ENCODE peak calls at places on chromosomes 16 and 17, in four cellular contexts. S is tibial artery, L is PC-9, W is cardiac muscle cell. B is an unnamed sample.

GRCh38 chr16:30041841-30042240 is 10.8 kb upstream of the TLCD3B start:
- DNase-seq in S (no peak), L (no peak), W (peak), B (no peak)

GRCh38 chr17:42530952-42531454 is 5.0 kb upstream of the NAGLU start:
- DNase-seq in S (no peak), W (no peak), L (no peak), B (no peak)

GRCh38 chr17:63420868-63421680 is 25.0 kb downstream of the CYB561 start:
- DNase-seq in S (no peak), L (no peak), W (no peak), B (no peak)

GRCh38 chr17:32820440-32820839 is 56.5 kb downstream of the MYO1D start:
- DNase-seq in W (no peak), S (no peak), L (no peak), B (no peak)

GRCh38 chr17:42457107-42457787 is 1.4 kb upstream of the ATP6V0A1 start:
- DNase-seq in W (peak), S (no peak), L (no peak), B (no peak)

GRCh38 chr16:69465083-69465721 is 40.8 kb downstream of the CYB5B start:
- DNase-seq in L (no peak), W (no peak), S (no peak), B (no peak)

GRCh38 chr16:4461250-4462085 is 13.0 kb downstream of the NMRAL1 start:
- DNase-seq in S (no peak), L (no peak), W (no peak), B (no peak)

GRCh38 chr16:55999683-56000082 is 124.5 kb upstream of the CES5A start:
- DNase-seq in L (no peak), W (no peak), S (no peak), B (no peak)

GRCh38 chr17:37440424-37440823 is 33.7 kb downstream of the TADA2A start:
- DNase-seq in S (no peak), L (no peak), W (no peak), B (no peak)

GRCh38 chr17:71188811-71189492 is 931.9 kb upstream of the SOX9 start:
- DNase-seq in W (peak), L (peak), S (no peak), B (peak)

GRCh38 chr17:73072254-73072962 is 20.1 kb downstream of the SLC39A11 start:
- DNase-seq in L (no peak), S (no peak), W (no peak), B (no peak)

GRCh38 chr17:73068322-73069153 is 23.9 kb downstream of the SLC39A11 start:
- DNase-seq in W (peak), S (no peak), L (peak), B (peak)

GRCh38 chr17:73069164-73069774 is 23.2 kb downstream of the SLC39A11 start:
- DNase-seq in L (no peak), W (no peak), S (no peak), B (no peak)

GRCh38 chr17:73071387-73071999 is 21.0 kb downstream of the SLC39A11 start:
- DNase-seq in L (no peak), S (no peak), W (peak), B (no peak)

DNA sequence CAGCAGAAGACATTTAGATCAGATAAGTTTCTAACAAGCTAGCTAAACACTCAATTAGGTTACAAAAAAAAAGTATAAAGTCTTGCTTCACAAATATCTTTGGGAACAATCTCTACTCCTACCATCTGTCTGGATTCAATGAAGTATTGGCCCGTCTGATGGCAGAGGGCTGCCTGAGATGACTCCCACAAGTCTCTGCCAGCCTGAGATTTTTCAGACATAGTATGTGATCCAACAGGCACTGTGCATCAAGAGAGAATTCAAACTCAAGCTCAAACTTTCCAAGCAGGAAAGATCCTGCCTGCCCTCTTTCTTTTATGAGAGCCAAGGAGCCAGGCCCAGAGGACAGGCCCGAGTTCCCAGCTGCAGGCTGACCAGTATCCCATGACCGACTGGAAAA is 22.6 kb downstream of the SLC39A11 start:
- DNase-seq in L (no peak), S (no peak), W (no peak), B (no peak)
- TF ChIP-seq CTCF in L (no peak), S (no peak), W (no peak), B (no peak)

DNA sequence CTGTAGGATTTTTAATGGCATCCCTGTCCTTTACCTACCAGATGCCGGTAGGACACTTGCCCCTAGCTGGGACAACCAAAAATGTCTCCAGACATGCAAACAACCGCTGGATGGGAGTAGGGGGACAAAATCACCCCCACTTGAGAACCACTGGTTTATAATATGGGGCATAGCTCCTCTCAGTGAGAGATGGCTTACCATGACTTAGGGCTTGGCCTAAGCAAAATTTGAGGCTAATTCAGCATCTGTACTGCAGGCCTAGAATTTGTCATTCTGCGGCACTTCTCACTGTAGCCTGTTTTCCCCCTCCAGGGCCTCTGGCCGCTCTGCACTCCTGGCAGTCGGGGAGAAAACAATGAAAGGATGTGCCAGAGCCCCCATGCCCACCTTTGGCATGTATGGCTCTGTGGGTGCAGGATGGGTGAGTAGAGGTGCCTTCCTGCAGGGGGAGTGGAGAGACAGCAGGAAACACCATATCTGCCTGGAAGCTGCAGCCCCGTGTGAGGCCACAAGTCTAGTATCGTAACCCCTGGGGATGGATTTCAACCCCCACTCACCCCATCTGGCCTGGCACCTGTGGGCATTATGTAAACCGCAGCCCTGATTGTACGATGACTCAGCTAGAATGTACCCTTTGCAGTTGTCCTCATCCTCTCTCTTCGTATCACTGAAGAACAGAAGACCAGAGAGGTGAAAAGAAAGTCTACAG is 268.1 kb downstream of the SOX9 start:
- DNase-seq in S (no peak), W (peak), L (peak), B (no peak)
- TF ChIP-seq CTCF in S (no peak), W (peak), L (peak), B (peak)

GRCh38 chr17:76123127-76123499 is 17.9 kb downstream of the FOXJ1 start:
- DNase-seq in S (no peak), L (no peak), W (no peak), B (no peak)

GRCh38 chr17:76125391-76125675 is 15.7 kb downstream of the FOXJ1 start:
- DNase-seq in L (no peak), S (no peak), W (no peak), B (no peak)

GRCh38 chr17:76124582-76125390 is 16.3 kb downstream of the FOXJ1 start:
- DNase-seq in L (no peak), S (no peak), W (no peak), B (no peak)

GRCh38 chr17:76122411-76123126 is 18.5 kb downstream of the FOXJ1 start:
- DNase-seq in W (no peak), L (no peak), S (no peak), B (no peak)

GRCh38 chr17:76123749-76124581 is 17.1 kb downstream of the FOXJ1 start:
- DNase-seq in S (no peak), W (no peak), L (no peak), B (no peak)
- TF ChIP-seq CTCF in S (no peak), W (no peak), L (no peak), B (no peak)

GRCh38 chr17:41016578-41017215 is 7.8 kb upstream of the KRTAP3-1 start:
- DNase-seq in W (no peak), S (no peak), L (no peak), B (no peak)

GRCh38 chr17:41015473-41015872 is 6.5 kb upstream of the KRTAP3-1 start:
- DNase-seq in W (no peak), S (no peak), L (no peak), B (no peak)

GRCh38 chr17:41013181-41013580 is 4.3 kb upstream of the KRTAP3-1 start:
- DNase-seq in S (no peak), L (no peak), W (no peak), B (no peak)

GRCh38 chr17:41010421-41010820 is 1.5 kb upstream of the KRTAP3-1 start:
- DNase-seq in W (no peak), S (no peak), L (no peak), B (no peak)

GRCh38 chr17:41013606-41014005 is 4.7 kb upstream of the KRTAP3-1 start:
- DNase-seq in S (peak), W (no peak), L (no peak), B (no peak)
- TF ChIP-seq CTCF in S (no peak), W (no peak), L (no peak), B (no peak)

DNA sequence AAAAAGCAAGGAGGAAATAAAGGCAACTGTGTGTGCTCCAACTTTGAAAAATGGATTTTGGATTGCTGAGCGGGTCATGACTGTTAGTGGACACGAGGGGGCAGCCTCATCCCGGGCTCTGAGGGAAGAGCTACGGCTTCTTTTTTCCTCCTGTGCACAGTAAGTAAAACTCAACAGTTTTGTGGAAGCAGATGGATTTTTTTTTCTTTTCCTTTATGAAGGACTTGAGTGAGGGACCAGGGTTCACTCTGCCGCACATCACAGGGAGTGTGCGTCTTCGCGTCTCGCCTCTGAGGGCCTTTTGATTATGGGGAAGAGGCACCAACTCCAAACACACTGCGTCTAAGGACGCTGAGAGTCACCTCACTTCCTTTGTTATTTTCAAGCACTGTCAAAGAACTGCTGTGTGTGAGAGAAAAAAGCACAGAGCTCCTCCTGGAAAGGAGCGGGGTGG is 80.3 kb upstream of the GOT2 start:
- DNase-seq in L (peak), S (peak), W (peak), B (peak)
- TF ChIP-seq CTCF in L (peak), S (peak), W (peak), B (peak)

DNA sequence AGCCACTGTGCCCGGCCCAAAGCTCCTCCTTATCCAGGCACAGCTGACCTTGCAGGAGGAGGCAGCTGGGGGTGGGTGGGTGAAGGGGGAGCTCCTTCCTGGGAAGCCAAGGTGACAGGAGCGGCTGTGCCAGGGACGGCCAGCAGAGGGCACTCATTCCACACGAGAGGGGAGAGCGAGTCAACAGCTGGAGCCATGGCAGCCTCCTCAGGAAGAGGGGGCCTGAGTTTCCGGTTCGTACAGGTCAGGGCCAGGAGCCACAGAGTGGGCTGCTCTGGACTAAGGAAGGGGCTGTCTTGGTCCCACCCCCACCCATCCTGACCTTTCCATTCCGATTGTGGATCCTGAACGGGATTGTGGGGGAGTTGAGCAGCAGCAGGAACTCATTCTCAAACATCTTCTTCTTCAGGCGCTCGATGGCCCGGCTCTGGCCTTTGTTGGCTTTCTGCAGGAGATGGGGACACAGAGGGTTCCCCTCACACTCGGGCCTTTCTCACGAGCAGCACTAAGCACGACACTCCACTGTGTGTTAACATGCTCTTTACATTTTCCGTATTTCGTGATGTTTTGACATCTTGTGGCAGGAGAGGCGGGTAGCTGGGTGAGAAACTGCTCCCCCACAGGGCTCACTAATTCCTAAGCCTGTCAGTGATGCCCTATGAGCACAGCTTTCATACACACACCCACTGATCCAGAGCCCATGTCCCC is 61.6 kb downstream of the TIMM22 start:
- DNase-seq in S (no peak), W (peak), L (peak), B (no peak)
- TF ChIP-seq CTCF in S (peak), W (peak), L (peak), B (peak)

GRCh38 chr16:70470927-70471341 is 16.5 kb downstream of the FCSK start:
- DNase-seq in W (peak), L (peak), S (no peak), B (no peak)
- TF ChIP-seq CTCF in W (peak), L (peak), S (no peak), B (peak)

GRCh38 chr17:77240976-77241375 is 100.2 kb downstream of the SEC14L1 start:
- DNase-seq in W (no peak), L (no peak), S (no peak), B (no peak)

GRCh38 chr17:77245162-77245926 is 104.6 kb downstream of the SEC14L1 start:
- DNase-seq in L (no peak), W (no peak), S (no peak), B (no peak)

GRCh38 chr17:77246110-77247047 is 105.6 kb downstream of the SEC14L1 start:
- DNase-seq in S (no peak), L (no peak), W (no peak), B (no peak)

GRCh38 chr17:77247048-77247541 is 106.3 kb downstream of the SEC14L1 start:
- DNase-seq in S (peak), W (peak), L (peak), B (no peak)

DNA sequence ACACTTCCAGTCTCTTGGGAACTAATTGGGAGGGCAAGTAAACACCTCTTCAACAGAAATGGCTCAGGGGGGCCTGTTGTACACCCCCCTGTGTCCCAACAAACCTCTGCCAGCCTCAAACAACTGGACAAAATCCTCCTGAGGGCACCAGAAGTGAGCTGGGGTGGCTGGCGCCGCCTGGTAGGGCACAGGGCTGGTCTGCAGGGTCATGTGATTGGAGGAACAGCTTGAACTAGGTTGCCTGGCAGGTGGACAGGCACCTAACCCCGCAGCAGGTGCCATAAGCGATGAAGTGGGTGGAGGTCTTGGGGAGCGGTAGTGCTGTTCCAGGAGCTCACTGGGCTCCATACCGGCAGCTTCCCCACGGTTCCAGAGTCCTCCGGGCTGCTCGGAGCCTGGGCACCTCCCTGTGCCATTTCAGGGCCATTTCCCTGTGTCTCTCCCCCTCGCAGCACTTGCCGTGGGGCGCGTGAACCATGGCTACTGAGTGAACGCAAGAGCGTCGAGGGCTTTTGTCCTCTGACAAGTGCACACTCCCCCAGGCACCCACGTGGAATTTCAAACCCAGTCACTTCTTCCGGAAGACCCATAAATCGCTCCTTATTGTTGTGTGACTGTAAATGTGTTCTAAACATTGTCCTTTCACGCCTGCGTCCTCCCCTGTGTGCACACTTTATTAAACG is 101.5 kb downstream of the SEC14L1 start:
- DNase-seq in S (no peak), L (no peak), W (no peak), B (no peak)
- TF ChIP-seq CTCF in S (no peak), L (no peak), W (no peak), B (no peak)